ENCODE peak calls at places on chromosomes 5 and 9, in nine cellular contexts. One of them, this sample, is unnamed.

GRCh38 chr5:137260820-137261541 is 238.1 kb downstream of the SPOCK1 start:
- DNase-seq in stimulated activated naive CD4-positive, alpha-beta T cell: no peak
- DNase-seq in T-helper 2 cell: no peak
- DNase-seq in fibroblast of lung: no peak
- DNase-seq in anterior cingulate cortex: no peak
- DNase-seq in HS-5: no peak
- DNase-seq in right atrium auricular region: no peak
- DNase-seq in stimulated activated CD4-positive, alpha-beta T cell treated with anti-CD3 and anti-CD28 coated beads, Interleukin-2, amount 100 ng/mL, for 24 hours: no peak
- DNase-seq in fibroblast of gingiva: no peak
- DNase-seq in this sample: no peak

GRCh38 chr9:117013596-117013995 is 326.5 kb downstream of the TRIM32 start:
- DNase-seq in stimulated activated CD4-positive, alpha-beta T cell treated with anti-CD3 and anti-CD28 coated beads, Interleukin-2, amount 100 ng/mL, for 24 hours: no peak
- DNase-seq in anterior cingulate cortex: no peak
- DNase-seq in fibroblast of gingiva: no peak
- DNase-seq in T-helper 2 cell: no peak
- DNase-seq in stimulated activated naive CD4-positive, alpha-beta T cell: no peak
- DNase-seq in fibroblast of lung: no peak
- DNase-seq in HS-5: no peak
- DNase-seq in right atrium auricular region: no peak
- DNase-seq in this sample: no peak

GRCh38 chr5:116032094-116032517 is at the start of gene ARL14EPL:
- DNase-seq in fibroblast of gingiva: peak
- DNase-seq in HS-5: peak
- DNase-seq in T-helper 2 cell: no peak
- DNase-seq in anterior cingulate cortex: peak
- DNase-seq in fibroblast of lung: peak
- DNase-seq in right atrium auricular region: peak
- DNase-seq in stimulated activated naive CD4-positive, alpha-beta T cell: no peak
- DNase-seq in stimulated activated CD4-positive, alpha-beta T cell treated with anti-CD3 and anti-CD28 coated beads, Interleukin-2, amount 100 ng/mL, for 24 hours: no peak
- DNase-seq in this sample: peak

GRCh38 chr9:86093788-86094555 is 5.4 kb downstream of the GOLM1 start:
- DNase-seq in fibroblast of lung: peak
- DNase-seq in right atrium auricular region: no peak
- DNase-seq in stimulated activated naive CD4-positive, alpha-beta T cell: no peak
- DNase-seq in stimulated activated CD4-positive, alpha-beta T cell treated with anti-CD3 and anti-CD28 coated beads, Interleukin-2, amount 100 ng/mL, for 24 hours: no peak
- DNase-seq in T-helper 2 cell: no peak
- DNase-seq in fibroblast of gingiva: no peak
- DNase-seq in anterior cingulate cortex: no peak
- DNase-seq in HS-5: no peak
- DNase-seq in this sample: peak

GRCh38 chr9:89929315-89929714 is 324.5 kb downstream of the GADD45G start:
- DNase-seq in stimulated activated naive CD4-positive, alpha-beta T cell: no peak
- DNase-seq in fibroblast of gingiva: no peak
- DNase-seq in right atrium auricular region: peak
- DNase-seq in anterior cingulate cortex: no peak
- DNase-seq in fibroblast of lung: no peak
- DNase-seq in stimulated activated CD4-positive, alpha-beta T cell treated with anti-CD3 and anti-CD28 coated beads, Interleukin-2, amount 100 ng/mL, for 24 hours: no peak
- DNase-seq in HS-5: no peak
- DNase-seq in T-helper 2 cell: no peak
- DNase-seq in this sample: no peak

GRCh38 chr9:124721109-124721850 is 49.8 kb downstream of the NR6A1 start:
- DNase-seq in right atrium auricular region: no peak
- DNase-seq in T-helper 2 cell: no peak
- DNase-seq in stimulated activated CD4-positive, alpha-beta T cell treated with anti-CD3 and anti-CD28 coated beads, Interleukin-2, amount 100 ng/mL, for 24 hours: no peak
- DNase-seq in fibroblast of gingiva: no peak
- DNase-seq in anterior cingulate cortex: no peak
- DNase-seq in fibroblast of lung: no peak
- DNase-seq in HS-5: no peak
- DNase-seq in stimulated activated naive CD4-positive, alpha-beta T cell: no peak
- DNase-seq in this sample: peak

GRCh38 chr5:94618029-94618492 is 343 bp downstream of the KIAA0825 start:
- DNase-seq in stimulated activated CD4-positive, alpha-beta T cell treated with anti-CD3 and anti-CD28 coated beads, Interleukin-2, amount 100 ng/mL, for 24 hours: no peak
- DNase-seq in fibroblast of gingiva: peak
- DNase-seq in anterior cingulate cortex: peak
- DNase-seq in T-helper 2 cell: peak
- DNase-seq in stimulated activated naive CD4-positive, alpha-beta T cell: peak
- DNase-seq in HS-5: peak
- DNase-seq in fibroblast of lung: peak
- DNase-seq in right atrium auricular region: peak
- DNase-seq in this sample: peak

GRCh38 chr5:124342586-124342985 is 403.9 kb downstream of the ZNF608 start:
- DNase-seq in right atrium auricular region: no peak
- DNase-seq in stimulated activated CD4-positive, alpha-beta T cell treated with anti-CD3 and anti-CD28 coated beads, Interleukin-2, amount 100 ng/mL, for 24 hours: no peak
- DNase-seq in stimulated activated naive CD4-positive, alpha-beta T cell: no peak
- DNase-seq in fibroblast of lung: peak
- DNase-seq in T-helper 2 cell: no peak
- DNase-seq in fibroblast of gingiva: peak
- DNase-seq in HS-5: no peak
- DNase-seq in anterior cingulate cortex: no peak
- DNase-seq in this sample: no peak

GRCh38 chr5:139653616-139654015 is 5.5 kb downstream of the CXXC5 start:
- DNase-seq in right atrium auricular region: no peak
- DNase-seq in HS-5: no peak
- DNase-seq in fibroblast of lung: no peak
- DNase-seq in stimulated activated naive CD4-positive, alpha-beta T cell: no peak
- DNase-seq in fibroblast of gingiva: no peak
- DNase-seq in T-helper 2 cell: no peak
- DNase-seq in stimulated activated CD4-positive, alpha-beta T cell treated with anti-CD3 and anti-CD28 coated beads, Interleukin-2, amount 100 ng/mL, for 24 hours: no peak
- DNase-seq in anterior cingulate cortex: no peak
- DNase-seq in this sample: no peak

GRCh38 chr9:129491486-129491855 is 129.4 kb downstream of the C9orf50 start:
- DNase-seq in fibroblast of lung: no peak
- DNase-seq in HS-5: no peak
- DNase-seq in anterior cingulate cortex: no peak
- DNase-seq in stimulated activated CD4-positive, alpha-beta T cell treated with anti-CD3 and anti-CD28 coated beads, Interleukin-2, amount 100 ng/mL, for 24 hours: no peak
- DNase-seq in right atrium auricular region: peak
- DNase-seq in stimulated activated naive CD4-positive, alpha-beta T cell: no peak
- DNase-seq in T-helper 2 cell: no peak
- DNase-seq in fibroblast of gingiva: no peak
- DNase-seq in this sample: no peak

GRCh38 chr5:62460578-62460983 is 48.0 kb downstream of the IPO11 start:
- DNase-seq in right atrium auricular region: no peak
- DNase-seq in T-helper 2 cell: no peak
- DNase-seq in stimulated activated naive CD4-positive, alpha-beta T cell: no peak
- DNase-seq in stimulated activated CD4-positive, alpha-beta T cell treated with anti-CD3 and anti-CD28 coated beads, Interleukin-2, amount 100 ng/mL, for 24 hours: no peak
- DNase-seq in fibroblast of gingiva: peak
- DNase-seq in HS-5: no peak
- DNase-seq in fibroblast of lung: peak
- DNase-seq in anterior cingulate cortex: no peak
- DNase-seq in this sample: peak

GRCh38 chr5:149128023-149128875 is 13.0 kb upstream of the ABLIM3 start:
- DNase-seq in stimulated activated naive CD4-positive, alpha-beta T cell: no peak
- DNase-seq in HS-5: no peak
- DNase-seq in right atrium auricular region: no peak
- DNase-seq in T-helper 2 cell: no peak
- DNase-seq in fibroblast of lung: peak
- DNase-seq in anterior cingulate cortex: peak
- DNase-seq in stimulated activated CD4-positive, alpha-beta T cell treated with anti-CD3 and anti-CD28 coated beads, Interleukin-2, amount 100 ng/mL, for 24 hours: no peak
- DNase-seq in fibroblast of gingiva: peak
- DNase-seq in this sample: peak

GRCh38 chr9:88930716-88931115 is 60.6 kb upstream of the S1PR3 start:
- DNase-seq in fibroblast of gingiva: no peak
- DNase-seq in HS-5: no peak
- DNase-seq in stimulated activated naive CD4-positive, alpha-beta T cell: no peak
- DNase-seq in right atrium auricular region: no peak
- DNase-seq in fibroblast of lung: no peak
- DNase-seq in stimulated activated CD4-positive, alpha-beta T cell treated with anti-CD3 and anti-CD28 coated beads, Interleukin-2, amount 100 ng/mL, for 24 hours: no peak
- DNase-seq in T-helper 2 cell: no peak
- DNase-seq in anterior cingulate cortex: no peak
- DNase-seq in this sample: no peak

GRCh38 chr5:180598797-180599589 is 7.7 kb upstream of the SCGB3A1 start:
- DNase-seq in fibroblast of gingiva: no peak
- DNase-seq in right atrium auricular region: no peak
- DNase-seq in fibroblast of lung: no peak
- DNase-seq in HS-5: no peak
- DNase-seq in stimulated activated CD4-positive, alpha-beta T cell treated with anti-CD3 and anti-CD28 coated beads, Interleukin-2, amount 100 ng/mL, for 24 hours: no peak
- DNase-seq in stimulated activated naive CD4-positive, alpha-beta T cell: no peak
- DNase-seq in T-helper 2 cell: no peak
- DNase-seq in anterior cingulate cortex: no peak
- DNase-seq in this sample: no peak

GRCh38 chr9:70021026-70021571 is 22.5 kb upstream of the MAMDC2 start:
- DNase-seq in stimulated activated naive CD4-positive, alpha-beta T cell: no peak
- DNase-seq in right atrium auricular region: no peak
- DNase-seq in fibroblast of gingiva: peak
- DNase-seq in HS-5: peak
- DNase-seq in stimulated activated CD4-positive, alpha-beta T cell treated with anti-CD3 and anti-CD28 coated beads, Interleukin-2, amount 100 ng/mL, for 24 hours: no peak
- DNase-seq in T-helper 2 cell: no peak
- DNase-seq in anterior cingulate cortex: peak
- DNase-seq in fibroblast of lung: peak
- DNase-seq in this sample: no peak

GRCh38 chr5:119968690-119969089 is 339.3 kb downstream of the FAM170A start:
- DNase-seq in anterior cingulate cortex: no peak
- DNase-seq in right atrium auricular region: no peak
- DNase-seq in stimulated activated CD4-positive, alpha-beta T cell treated with anti-CD3 and anti-CD28 coated beads, Interleukin-2, amount 100 ng/mL, for 24 hours: no peak
- DNase-seq in stimulated activated naive CD4-positive, alpha-beta T cell: no peak
- DNase-seq in fibroblast of lung: no peak
- DNase-seq in fibroblast of gingiva: no peak
- DNase-seq in T-helper 2 cell: no peak
- DNase-seq in HS-5: no peak
- DNase-seq in this sample: no peak

GRCh38 chr5:169913479-169913878 is 66.8 kb downstream of the INSYN2B start:
- DNase-seq in T-helper 2 cell: no peak
- DNase-seq in right atrium auricular region: no peak
- DNase-seq in anterior cingulate cortex: no peak
- DNase-seq in HS-5: no peak
- DNase-seq in fibroblast of gingiva: no peak
- DNase-seq in stimulated activated CD4-positive, alpha-beta T cell treated with anti-CD3 and anti-CD28 coated beads, Interleukin-2, amount 100 ng/mL, for 24 hours: no peak
- DNase-seq in fibroblast of lung: no peak
- DNase-seq in stimulated activated naive CD4-positive, alpha-beta T cell: no peak
- DNase-seq in this sample: no peak

GRCh38 chr9:114558027-114558675 is 29.4 kb upstream of the ATP6V1G1 start:
- DNase-seq in anterior cingulate cortex: no peak
- DNase-seq in right atrium auricular region: no peak
- DNase-seq in fibroblast of gingiva: no peak
- DNase-seq in HS-5: no peak
- DNase-seq in T-helper 2 cell: no peak
- DNase-seq in fibroblast of lung: no peak
- DNase-seq in stimulated activated CD4-positive, alpha-beta T cell treated with anti-CD3 and anti-CD28 coated beads, Interleukin-2, amount 100 ng/mL, for 24 hours: no peak
- DNase-seq in stimulated activated naive CD4-positive, alpha-beta T cell: no peak
- DNase-seq in this sample: no peak

This sample was measured in A549.